ENCODE peak calls at places on chromosomes 7 and 10, in four cellular contexts. V, R, W and Y are unnamed samples.

GRCh38 chr7:124552217-124552616 is 213.4 kb downstream of the GPR37 start:
- DNase-seq in V (no peak), R (no peak), W (no peak), Y (no peak)

GRCh38 chr7:17599733-17600685 is 301.6 kb downstream of the AHR start:
- DNase-seq in V (peak), R (peak), W (no peak), Y (no peak)

GRCh38 chr10:96878071-96878470 is 46.0 kb downstream of the LCOR start:
- DNase-seq in V (no peak), R (no peak), W (no peak), Y (no peak)

GRCh38 chr10:128859738-128860386 is 607.2 kb upstream of the MGMT start:
- DNase-seq in V (no peak), R (peak), W (no peak), Y (no peak)

GRCh38 chr7:45978010-45978681 is 57.1 kb upstream of the IGFBP3 start:
- DNase-seq in V (peak), R (peak), W (no peak), Y (peak)

GRCh38 chr7:21261627-21262564 is 166.0 kb upstream of the SP4 start:
- DNase-seq in V (no peak), R (peak), W (no peak), Y (no peak)

GRCh38 chr10:83545901-83546391 is 593.4 kb upstream of the GHITM start:
- DNase-seq in V (no peak), R (no peak), W (no peak), Y (no peak)

GRCh38 chr10:13439771-13440708 is 88.8 kb downstream of the BEND7 start:
- DNase-seq in V (no peak), R (no peak), W (peak), Y (no peak)

GRCh38 chr7:157293413-157293788 is 43.4 kb upstream of the DNAJB6 start:
- DNase-seq in V (no peak), R (no peak), W (no peak), Y (no peak)

DNA sequence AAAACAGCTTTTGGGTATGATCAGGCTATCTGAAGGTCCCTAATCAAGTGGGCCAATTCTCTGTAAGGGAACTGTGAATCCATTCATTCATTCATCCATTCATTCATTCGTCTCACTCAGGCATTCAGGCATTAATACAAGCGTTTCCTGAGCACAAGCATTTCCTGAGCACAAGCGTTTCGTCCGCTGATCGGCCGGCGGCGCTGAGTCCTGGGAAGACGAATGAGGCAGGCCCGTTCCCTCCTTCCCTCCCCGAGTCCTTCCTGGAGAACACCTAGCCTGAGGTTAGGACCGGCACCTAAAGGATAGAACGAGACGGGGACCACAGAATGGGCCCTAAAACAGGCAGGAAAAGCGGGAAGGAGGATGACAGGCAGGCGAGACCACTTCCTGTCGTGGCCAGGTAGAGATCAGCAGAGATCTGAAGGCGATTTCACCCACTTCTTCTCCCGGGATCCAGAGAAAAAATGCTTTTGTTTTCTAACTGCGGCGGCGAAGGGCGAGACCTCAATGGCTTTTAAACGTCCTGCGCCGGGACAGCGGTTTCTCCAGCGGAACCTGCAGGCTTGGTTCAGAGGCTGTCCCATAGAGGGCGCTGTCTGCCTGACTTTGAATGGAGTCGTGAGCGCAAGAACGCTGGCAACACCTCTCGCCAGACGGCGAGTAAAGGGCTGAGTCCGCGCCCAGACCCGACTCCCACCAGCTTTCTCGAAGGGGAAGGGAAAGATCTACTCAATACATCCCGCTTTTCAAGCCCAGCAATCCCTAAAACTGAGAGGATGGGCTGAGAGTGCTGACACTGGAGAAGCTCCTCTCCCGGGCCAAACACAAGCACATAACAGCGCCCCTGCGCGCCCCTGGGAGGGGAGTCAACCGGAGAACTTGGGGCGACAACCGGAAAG is 2.9 kb upstream of the HMX3 start:
- DNase-seq in V (no peak), R (peak), W (peak), Y (peak)
- H3K4me3 ChIP-seq in V (peak), R (peak), W (peak), Y (no peak)

GRCh38 chr10:101130984-101131961 is at the start of gene TLX1:
- DNase-seq in V (no peak), R (no peak), W (peak), Y (peak)
- H3K4me3 ChIP-seq in V (no peak), R (no peak), W (no peak), Y (peak)

GRCh38 chr10:75596930-75597629 is 165.7 kb downstream of the LRMDA start:
- DNase-seq in V (no peak), R (no peak), W (no peak), Y (no peak)
- H3K4me3 ChIP-seq in V (no peak), R (no peak), W (no peak), Y (no peak)

GRCh38 chr7:63900394-63901203 is 98.0 kb upstream of the ZNF722 start:
- DNase-seq in V (no peak), R (no peak), W (peak), Y (no peak)
- H3K4me3 ChIP-seq in V (no peak), R (no peak), W (peak), Y (no peak)

GRCh38 chr7:127731431-127732080 is 79.6 kb downstream of the SND1 start:
- DNase-seq in V (no peak), R (no peak), W (no peak), Y (no peak)
- H3K4me3 ChIP-seq in V (no peak), R (no peak), W (no peak), Y (no peak)

GRCh38 chr7:116502201-116503096 is 2.9 kb downstream of the CAV2 start:
- DNase-seq in V (no peak), R (no peak), W (no peak), Y (no peak)

GRCh38 chr7:116503835-116504234 is 4.3 kb downstream of the CAV2 start:
- DNase-seq in V (no peak), R (no peak), W (no peak), Y (no peak)

GRCh38 chr7:116505823-116506222 is 6.3 kb downstream of the CAV2 start:
- DNase-seq in V (no peak), R (no peak), W (no peak), Y (no peak)

GRCh38 chr7:116501425-116502167 is 2.1 kb downstream of the CAV2 start:
- DNase-seq in V (no peak), R (no peak), W (no peak), Y (no peak)

DNA sequence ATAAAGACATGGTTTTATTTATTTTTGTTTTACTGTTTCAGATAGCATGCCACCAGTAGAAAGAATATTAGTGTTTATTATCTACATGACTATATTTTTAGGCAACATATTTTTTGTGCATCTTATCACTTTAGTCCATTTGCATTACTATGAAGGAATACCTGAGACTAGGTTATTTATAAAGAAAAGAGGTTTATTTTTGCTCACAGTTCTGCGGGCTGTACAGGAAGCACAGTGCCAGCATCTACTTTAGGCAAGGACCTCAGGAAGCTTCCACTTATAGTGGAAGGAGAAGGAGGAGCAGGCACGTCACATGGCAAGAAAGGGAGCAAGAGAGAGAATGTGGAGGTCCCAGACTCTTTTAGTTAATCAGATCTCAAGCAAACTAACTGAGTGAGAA is 5.7 kb downstream of the CAV2 start:
- DNase-seq in V (no peak), R (no peak), W (no peak), Y (no peak)
- H3K4me3 ChIP-seq in V (no peak), R (no peak), W (no peak), Y (no peak)

DNA sequence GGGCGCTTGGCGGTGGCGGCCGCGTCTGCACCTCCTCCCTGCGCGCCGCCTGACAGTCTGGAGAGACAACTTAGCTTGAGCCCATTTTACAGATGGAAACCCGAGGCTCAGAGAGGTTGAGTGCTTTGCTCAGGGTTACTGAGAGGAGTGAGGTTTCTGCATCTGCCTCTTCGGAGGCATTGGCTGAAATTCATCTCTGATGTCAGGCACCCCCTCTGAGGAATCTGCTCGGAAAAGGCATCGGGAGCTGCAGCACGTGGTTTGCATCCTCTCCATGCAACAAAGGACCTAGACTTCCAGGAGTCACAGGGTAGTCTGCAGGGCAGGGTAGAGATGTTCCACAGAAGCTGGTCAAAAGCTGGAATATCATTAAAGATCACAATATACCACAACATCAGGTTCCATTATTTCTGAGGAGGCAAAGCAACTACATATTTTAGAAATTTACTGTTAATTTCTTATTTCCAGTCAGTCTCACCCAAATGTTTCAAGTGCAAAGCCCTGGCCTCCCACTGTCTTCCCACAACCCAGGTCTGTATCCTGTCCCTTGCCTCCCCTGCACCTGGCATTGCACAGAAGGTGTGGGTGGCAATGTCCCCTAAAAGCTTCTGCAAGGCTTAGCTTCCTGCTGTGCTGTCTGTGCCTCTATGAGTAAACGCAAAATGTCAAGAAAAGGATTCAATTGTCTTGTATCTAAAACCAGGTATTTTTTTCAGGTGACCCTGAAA is 3.4 kb upstream of the ANTXRL start:
- DNase-seq in V (no peak), R (no peak), W (no peak), Y (no peak)
- H3K4me3 ChIP-seq in V (peak), R (peak), W (no peak), Y (peak)